ENCODE peak calls at places on chromosomes 7 and 10, in ten cellular contexts. One of them, this sample, is unnamed.

GRCh38 chr10:27701971-27702537 is 43.6 kb downstream of the MKX start:
- DNase-seq in stimulated activated CD4-positive, alpha-beta T cell treated with anti-CD3 and anti-CD28 coated beads, Interleukin-2, amount 100 ng/mL, for 48 hours: no peak
- DNase-seq in activated CD4-positive, alpha-beta memory T cell treated with anti-CD3 and anti-CD28 coated beads for 36 hours: no peak
- DNase-seq in AG04450: no peak
- DNase-seq in GM20000: no peak
- DNase-seq in WTC11: no peak
- DNase-seq in head of caudate nucleus: no peak
- DNase-seq in activated CD4-positive, alpha-beta T cell treated with anti-CD3 and anti-CD28 coated beads, Interleukin-2, amount 50 U/mL, for 1 hour: no peak
- DNase-seq in stimulated activated naive B cell treated with anti-CD40 and anti-IgM and Interleukin-4, amounts not matched to agents 10 μg/mL and 1 μg/mL and 100 μg/mL, for 72 hours: no peak
- DNase-seq in RPMI7951: no peak
- DNase-seq in this sample: no peak

GRCh38 chr10:77902159-77902558 is 24.4 kb downstream of the DLG5 start:
- DNase-seq in activated CD4-positive, alpha-beta T cell treated with anti-CD3 and anti-CD28 coated beads, Interleukin-2, amount 50 U/mL, for 1 hour: no peak
- DNase-seq in head of caudate nucleus: no peak
- DNase-seq in RPMI7951: no peak
- DNase-seq in stimulated activated naive B cell treated with anti-CD40 and anti-IgM and Interleukin-4, amounts not matched to agents 10 μg/mL and 1 μg/mL and 100 μg/mL, for 72 hours: no peak
- DNase-seq in GM20000: no peak
- DNase-seq in WTC11: no peak
- DNase-seq in stimulated activated CD4-positive, alpha-beta T cell treated with anti-CD3 and anti-CD28 coated beads, Interleukin-2, amount 100 ng/mL, for 48 hours: no peak
- DNase-seq in activated CD4-positive, alpha-beta memory T cell treated with anti-CD3 and anti-CD28 coated beads for 36 hours: no peak
- DNase-seq in AG04450: no peak
- DNase-seq in this sample: no peak

GRCh38 chr7:129947701-129948100 is 5.1 kb downstream of the UBE2H start:
- DNase-seq in stimulated activated CD4-positive, alpha-beta T cell treated with anti-CD3 and anti-CD28 coated beads, Interleukin-2, amount 100 ng/mL, for 48 hours: no peak
- DNase-seq in head of caudate nucleus: no peak
- DNase-seq in GM20000: no peak
- DNase-seq in WTC11: no peak
- DNase-seq in activated CD4-positive, alpha-beta T cell treated with anti-CD3 and anti-CD28 coated beads, Interleukin-2, amount 50 U/mL, for 1 hour: no peak
- DNase-seq in activated CD4-positive, alpha-beta memory T cell treated with anti-CD3 and anti-CD28 coated beads for 36 hours: no peak
- DNase-seq in stimulated activated naive B cell treated with anti-CD40 and anti-IgM and Interleukin-4, amounts not matched to agents 10 μg/mL and 1 μg/mL and 100 μg/mL, for 72 hours: no peak
- DNase-seq in AG04450: no peak
- DNase-seq in RPMI7951: peak
- DNase-seq in this sample: no peak

GRCh38 chr7:69403169-69403568 is 195.1 kb upstream of the AUTS2 start:
- DNase-seq in stimulated activated CD4-positive, alpha-beta T cell treated with anti-CD3 and anti-CD28 coated beads, Interleukin-2, amount 100 ng/mL, for 48 hours: no peak
- DNase-seq in stimulated activated naive B cell treated with anti-CD40 and anti-IgM and Interleukin-4, amounts not matched to agents 10 μg/mL and 1 μg/mL and 100 μg/mL, for 72 hours: no peak
- DNase-seq in AG04450: no peak
- DNase-seq in WTC11: peak
- DNase-seq in GM20000: peak
- DNase-seq in RPMI7951: no peak
- DNase-seq in activated CD4-positive, alpha-beta T cell treated with anti-CD3 and anti-CD28 coated beads, Interleukin-2, amount 50 U/mL, for 1 hour: no peak
- DNase-seq in head of caudate nucleus: peak
- DNase-seq in activated CD4-positive, alpha-beta memory T cell treated with anti-CD3 and anti-CD28 coated beads for 36 hours: no peak
- DNase-seq in this sample: no peak

GRCh38 chr7:158737064-158737695 is 32.6 kb upstream of the NCAPG2 start:
- DNase-seq in GM20000: no peak
- DNase-seq in WTC11: no peak
- DNase-seq in head of caudate nucleus: no peak
- DNase-seq in activated CD4-positive, alpha-beta memory T cell treated with anti-CD3 and anti-CD28 coated beads for 36 hours: no peak
- DNase-seq in AG04450: no peak
- DNase-seq in RPMI7951: no peak
- DNase-seq in activated CD4-positive, alpha-beta T cell treated with anti-CD3 and anti-CD28 coated beads, Interleukin-2, amount 50 U/mL, for 1 hour: no peak
- DNase-seq in stimulated activated CD4-positive, alpha-beta T cell treated with anti-CD3 and anti-CD28 coated beads, Interleukin-2, amount 100 ng/mL, for 48 hours: no peak
- DNase-seq in stimulated activated naive B cell treated with anti-CD40 and anti-IgM and Interleukin-4, amounts not matched to agents 10 μg/mL and 1 μg/mL and 100 μg/mL, for 72 hours: no peak
- DNase-seq in this sample: no peak

GRCh38 chr10:115082521-115082920 is 10.6 kb upstream of the ATRNL1 start:
- DNase-seq in head of caudate nucleus: no peak
- DNase-seq in activated CD4-positive, alpha-beta memory T cell treated with anti-CD3 and anti-CD28 coated beads for 36 hours: no peak
- DNase-seq in stimulated activated CD4-positive, alpha-beta T cell treated with anti-CD3 and anti-CD28 coated beads, Interleukin-2, amount 100 ng/mL, for 48 hours: no peak
- DNase-seq in RPMI7951: peak
- DNase-seq in activated CD4-positive, alpha-beta T cell treated with anti-CD3 and anti-CD28 coated beads, Interleukin-2, amount 50 U/mL, for 1 hour: no peak
- DNase-seq in stimulated activated naive B cell treated with anti-CD40 and anti-IgM and Interleukin-4, amounts not matched to agents 10 μg/mL and 1 μg/mL and 100 μg/mL, for 72 hours: no peak
- DNase-seq in GM20000: no peak
- DNase-seq in WTC11: no peak
- DNase-seq in AG04450: no peak
- DNase-seq in this sample: no peak

GRCh38 chr7:51303142-51303525 is 13.5 kb downstream of the COBL start:
- DNase-seq in RPMI7951: no peak
- DNase-seq in activated CD4-positive, alpha-beta memory T cell treated with anti-CD3 and anti-CD28 coated beads for 36 hours: no peak
- DNase-seq in stimulated activated naive B cell treated with anti-CD40 and anti-IgM and Interleukin-4, amounts not matched to agents 10 μg/mL and 1 μg/mL and 100 μg/mL, for 72 hours: no peak
- DNase-seq in head of caudate nucleus: no peak
- DNase-seq in activated CD4-positive, alpha-beta T cell treated with anti-CD3 and anti-CD28 coated beads, Interleukin-2, amount 50 U/mL, for 1 hour: no peak
- DNase-seq in stimulated activated CD4-positive, alpha-beta T cell treated with anti-CD3 and anti-CD28 coated beads, Interleukin-2, amount 100 ng/mL, for 48 hours: no peak
- DNase-seq in AG04450: no peak
- DNase-seq in GM20000: no peak
- DNase-seq in WTC11: no peak
- DNase-seq in this sample: no peak

GRCh38 chr7:140924019-140924820 is 509 bp downstream of the BRAF start:
- DNase-seq in RPMI7951: peak
- DNase-seq in activated CD4-positive, alpha-beta T cell treated with anti-CD3 and anti-CD28 coated beads, Interleukin-2, amount 50 U/mL, for 1 hour: peak
- DNase-seq in stimulated activated CD4-positive, alpha-beta T cell treated with anti-CD3 and anti-CD28 coated beads, Interleukin-2, amount 100 ng/mL, for 48 hours: peak
- DNase-seq in activated CD4-positive, alpha-beta memory T cell treated with anti-CD3 and anti-CD28 coated beads for 36 hours: peak
- DNase-seq in WTC11: peak
- DNase-seq in GM20000: peak
- DNase-seq in stimulated activated naive B cell treated with anti-CD40 and anti-IgM and Interleukin-4, amounts not matched to agents 10 μg/mL and 1 μg/mL and 100 μg/mL, for 72 hours: peak
- DNase-seq in head of caudate nucleus: peak
- DNase-seq in AG04450: peak
- DNase-seq in this sample: peak

GRCh38 chr10:18145652-18146051 is 5.4 kb downstream of the CACNB2 start:
- DNase-seq in stimulated activated naive B cell treated with anti-CD40 and anti-IgM and Interleukin-4, amounts not matched to agents 10 μg/mL and 1 μg/mL and 100 μg/mL, for 72 hours: no peak
- DNase-seq in WTC11: no peak
- DNase-seq in RPMI7951: no peak
- DNase-seq in GM20000: no peak
- DNase-seq in AG04450: no peak
- DNase-seq in head of caudate nucleus: no peak
- DNase-seq in stimulated activated CD4-positive, alpha-beta T cell treated with anti-CD3 and anti-CD28 coated beads, Interleukin-2, amount 100 ng/mL, for 48 hours: no peak
- DNase-seq in activated CD4-positive, alpha-beta memory T cell treated with anti-CD3 and anti-CD28 coated beads for 36 hours: no peak
- DNase-seq in activated CD4-positive, alpha-beta T cell treated with anti-CD3 and anti-CD28 coated beads, Interleukin-2, amount 50 U/mL, for 1 hour: no peak
- DNase-seq in this sample: no peak

GRCh38 chr10:78450807-78451485 is 417.3 kb downstream of the RPS24 start:
- DNase-seq in activated CD4-positive, alpha-beta T cell treated with anti-CD3 and anti-CD28 coated beads, Interleukin-2, amount 50 U/mL, for 1 hour: no peak
- DNase-seq in GM20000: no peak
- DNase-seq in stimulated activated naive B cell treated with anti-CD40 and anti-IgM and Interleukin-4, amounts not matched to agents 10 μg/mL and 1 μg/mL and 100 μg/mL, for 72 hours: no peak
- DNase-seq in WTC11: no peak
- DNase-seq in activated CD4-positive, alpha-beta memory T cell treated with anti-CD3 and anti-CD28 coated beads for 36 hours: no peak
- DNase-seq in stimulated activated CD4-positive, alpha-beta T cell treated with anti-CD3 and anti-CD28 coated beads, Interleukin-2, amount 100 ng/mL, for 48 hours: no peak
- DNase-seq in head of caudate nucleus: no peak
- DNase-seq in RPMI7951: no peak
- DNase-seq in AG04450: no peak
- DNase-seq in this sample: no peak

GRCh38 chr10:103751696-103752287 is 103.6 kb downstream of the SH3PXD2A start:
- DNase-seq in head of caudate nucleus: no peak
- DNase-seq in activated CD4-positive, alpha-beta T cell treated with anti-CD3 and anti-CD28 coated beads, Interleukin-2, amount 50 U/mL, for 1 hour: no peak
- DNase-seq in RPMI7951: peak
- DNase-seq in activated CD4-positive, alpha-beta memory T cell treated with anti-CD3 and anti-CD28 coated beads for 36 hours: no peak
- DNase-seq in WTC11: no peak
- DNase-seq in GM20000: no peak
- DNase-seq in AG04450: no peak
- DNase-seq in stimulated activated naive B cell treated with anti-CD40 and anti-IgM and Interleukin-4, amounts not matched to agents 10 μg/mL and 1 μg/mL and 100 μg/mL, for 72 hours: no peak
- DNase-seq in stimulated activated CD4-positive, alpha-beta T cell treated with anti-CD3 and anti-CD28 coated beads, Interleukin-2, amount 100 ng/mL, for 48 hours: no peak
- DNase-seq in this sample: no peak

GRCh38 chr7:1733206-1733907 is 63.3 kb downstream of the ELFN1 start:
- DNase-seq in activated CD4-positive, alpha-beta memory T cell treated with anti-CD3 and anti-CD28 coated beads for 36 hours: no peak
- DNase-seq in GM20000: no peak
- DNase-seq in stimulated activated CD4-positive, alpha-beta T cell treated with anti-CD3 and anti-CD28 coated beads, Interleukin-2, amount 100 ng/mL, for 48 hours: no peak
- DNase-seq in stimulated activated naive B cell treated with anti-CD40 and anti-IgM and Interleukin-4, amounts not matched to agents 10 μg/mL and 1 μg/mL and 100 μg/mL, for 72 hours: no peak
- DNase-seq in head of caudate nucleus: no peak
- DNase-seq in WTC11: no peak
- DNase-seq in RPMI7951: no peak
- DNase-seq in AG04450: no peak
- DNase-seq in activated CD4-positive, alpha-beta T cell treated with anti-CD3 and anti-CD28 coated beads, Interleukin-2, amount 50 U/mL, for 1 hour: no peak
- DNase-seq in this sample: no peak

GRCh38 chr7:117220836-117221235 is 102.0 kb downstream of the WNT2 start:
- DNase-seq in stimulated activated CD4-positive, alpha-beta T cell treated with anti-CD3 and anti-CD28 coated beads, Interleukin-2, amount 100 ng/mL, for 48 hours: no peak
- DNase-seq in stimulated activated naive B cell treated with anti-CD40 and anti-IgM and Interleukin-4, amounts not matched to agents 10 μg/mL and 1 μg/mL and 100 μg/mL, for 72 hours: no peak
- DNase-seq in activated CD4-positive, alpha-beta T cell treated with anti-CD3 and anti-CD28 coated beads, Interleukin-2, amount 50 U/mL, for 1 hour: no peak
- DNase-seq in GM20000: no peak
- DNase-seq in activated CD4-positive, alpha-beta memory T cell treated with anti-CD3 and anti-CD28 coated beads for 36 hours: no peak
- DNase-seq in AG04450: no peak
- DNase-seq in WTC11: peak
- DNase-seq in RPMI7951: no peak
- DNase-seq in head of caudate nucleus: no peak
- DNase-seq in this sample: no peak

GRCh38 chr7:52749880-52750279 is 285.6 kb upstream of the POM121L12 start:
- DNase-seq in activated CD4-positive, alpha-beta memory T cell treated with anti-CD3 and anti-CD28 coated beads for 36 hours: no peak
- DNase-seq in stimulated activated CD4-positive, alpha-beta T cell treated with anti-CD3 and anti-CD28 coated beads, Interleukin-2, amount 100 ng/mL, for 48 hours: no peak
- DNase-seq in RPMI7951: no peak
- DNase-seq in head of caudate nucleus: no peak
- DNase-seq in GM20000: no peak
- DNase-seq in AG04450: no peak
- DNase-seq in WTC11: peak
- DNase-seq in activated CD4-positive, alpha-beta T cell treated with anti-CD3 and anti-CD28 coated beads, Interleukin-2, amount 50 U/mL, for 1 hour: no peak
- DNase-seq in stimulated activated naive B cell treated with anti-CD40 and anti-IgM and Interleukin-4, amounts not matched to agents 10 μg/mL and 1 μg/mL and 100 μg/mL, for 72 hours: no peak
- DNase-seq in this sample: no peak

GRCh38 chr7:128309921-128310320 is 33.8 kb downstream of the RBM28 start:
- DNase-seq in head of caudate nucleus: no peak
- DNase-seq in GM20000: no peak
- DNase-seq in WTC11: no peak
- DNase-seq in activated CD4-positive, alpha-beta memory T cell treated with anti-CD3 and anti-CD28 coated beads for 36 hours: no peak
- DNase-seq in stimulated activated naive B cell treated with anti-CD40 and anti-IgM and Interleukin-4, amounts not matched to agents 10 μg/mL and 1 μg/mL and 100 μg/mL, for 72 hours: no peak
- DNase-seq in RPMI7951: peak
- DNase-seq in AG04450: no peak
- DNase-seq in activated CD4-positive, alpha-beta T cell treated with anti-CD3 and anti-CD28 coated beads, Interleukin-2, amount 50 U/mL, for 1 hour: no peak
- DNase-seq in stimulated activated CD4-positive, alpha-beta T cell treated with anti-CD3 and anti-CD28 coated beads, Interleukin-2, amount 100 ng/mL, for 48 hours: no peak
- DNase-seq in this sample: no peak

GRCh38 chr7:76285604-76286374 is 16.7 kb upstream of the HSPB1 start:
- DNase-seq in activated CD4-positive, alpha-beta memory T cell treated with anti-CD3 and anti-CD28 coated beads for 36 hours: no peak
- DNase-seq in GM20000: no peak
- DNase-seq in WTC11: no peak
- DNase-seq in head of caudate nucleus: no peak
- DNase-seq in stimulated activated CD4-positive, alpha-beta T cell treated with anti-CD3 and anti-CD28 coated beads, Interleukin-2, amount 100 ng/mL, for 48 hours: no peak
- DNase-seq in AG04450: no peak
- DNase-seq in RPMI7951: no peak
- DNase-seq in activated CD4-positive, alpha-beta T cell treated with anti-CD3 and anti-CD28 coated beads, Interleukin-2, amount 50 U/mL, for 1 hour: no peak
- DNase-seq in stimulated activated naive B cell treated with anti-CD40 and anti-IgM and Interleukin-4, amounts not matched to agents 10 μg/mL and 1 μg/mL and 100 μg/mL, for 72 hours: no peak
- DNase-seq in this sample: no peak

This sample was measured in GM12892.